ENCODE peak calls at places on chromosomes 2 and 18, in seven cellular contexts. W, A, N, J, I, C and B are unnamed samples.

GRCh38 chr18:62485684-62486083 is 37.1 kb upstream of the ZCCHC2 start:
- DNase-seq in W (no peak), A (peak; percentile 40), N (no peak), J (no peak), I (no peak), C (no peak), B (peak; percentile 42)

GRCh38 chr18:40197711-40198110 is 1757.3 kb upstream of the PIK3C3 start:
- DNase-seq in W (no peak), A (no peak), N (no peak), J (no peak), I (no peak), C (no peak), B (no peak)

GRCh38 chr2:20438334-20439192 is 8.3 kb upstream of the RHOB start:
- DNase-seq in W (no peak), A (peak; percentile 87), N (peak; percentile 57), J (peak; percentile 84), I (no peak), C (no peak), B (no peak)

GRCh38 chr18:75654928-75655745 is 227.6 kb upstream of the SMIM21 start:
- DNase-seq in W (no peak), A (no peak), N (no peak), J (no peak), I (no peak), C (no peak), B (no peak)

GRCh38 chr18:58536534-58537271 is 92.2 kb downstream of the ALPK2 start:
- DNase-seq in W (no peak), A (no peak), N (peak; percentile 31), J (no peak), I (no peak), C (no peak), B (no peak)

GRCh38 chr18:27378396-27379094 is 193.4 kb upstream of the CHST9 start:
- DNase-seq in W (no peak), A (no peak), N (no peak), J (no peak), I (no peak), C (no peak), B (no peak)

GRCh38 chr18:12455511-12455910 is 47.8 kb downstream of the PRELID3A start:
- DNase-seq in W (no peak), A (no peak), N (no peak), J (no peak), I (no peak), C (no peak), B (no peak)

GRCh38 chr18:54766631-54767030 is 61.6 kb upstream of the RAB27B start:
- DNase-seq in W (no peak), A (no peak), N (no peak), J (no peak), I (no peak), C (no peak), B (no peak)

GRCh38 chr2:141498561-141498960 is 632.3 kb downstream of the LRP1B start:
- DNase-seq in W (no peak), A (no peak), N (no peak), J (no peak), I (no peak), C (no peak), B (no peak)

GRCh38 chr2:219521066-219521880 is 7.0 kb downstream of the ASIC4 start:
- DNase-seq in W (peak; percentile 91), A (peak; percentile 33), N (peak; percentile 21), J (no peak), I (no peak), C (no peak), B (no peak)

GRCh38 chr2:219681301-219682290 is 54.2 kb downstream of the SLC4A3 start:
- DNase-seq in W (no peak), A (no peak), N (no peak), J (no peak), I (no peak), C (no peak), B (no peak)

GRCh38 chr2:127614731-127615130 is 31.2 kb upstream of the GPR17 start:
- DNase-seq in W (peak; percentile 6), A (no peak), N (no peak), J (no peak), I (no peak), C (no peak), B (peak; percentile 3)

GRCh38 chr2:161418715-161419337 is 2.7 kb downstream of the TBR1 start:
- DNase-seq in W (peak; percentile 77), A (no peak), N (peak; percentile 33), J (no peak), I (peak; percentile 84), C (no peak), B (no peak)

GRCh38 chr18:66931010-66931409 is 327.1 kb upstream of the CDH19 start:
- DNase-seq in W (no peak), A (no peak), N (no peak), J (no peak), I (no peak), C (no peak), B (no peak)

GRCh38 chr2:64267699-64268098 is 123.5 kb upstream of the PELI1 start:
- DNase-seq in W (no peak), A (no peak), N (no peak), J (no peak), I (no peak), C (no peak), B (no peak)

GRCh38 chr18:41771971-41772370 is 183.1 kb upstream of the PIK3C3 start:
- DNase-seq in W (no peak), A (no peak), N (no peak), J (no peak), I (no peak), C (no peak), B (no peak)

GRCh38 chr2:132656213-132656612 is 13.8 kb downstream of the LYPD1 start:
- DNase-seq in W (no peak), A (no peak), N (no peak), J (no peak), I (no peak), C (no peak), B (no peak)

GRCh38 chr2:241011296-241011600 is 12.8 kb downstream of the SNED1 start:
- DNase-seq in W (no peak), A (no peak), N (no peak), J (peak; percentile 46), I (peak; percentile 51), C (no peak), B (peak; percentile 11)

GRCh38 chr2:20611077-20611843 is 39.6 kb downstream of the HS1BP3 start:
- DNase-seq in W (no peak), A (peak; percentile 100), N (peak; percentile 58), J (peak; percentile 95), I (no peak), C (no peak), B (peak; percentile 71)

GRCh38 chr2:26606847-26607190 is 34.3 kb downstream of the CIB4 start:
- DNase-seq in W (no peak), A (no peak), N (no peak), J (peak; percentile 55), I (no peak), C (no peak), B (peak; percentile 43)

DNA sequence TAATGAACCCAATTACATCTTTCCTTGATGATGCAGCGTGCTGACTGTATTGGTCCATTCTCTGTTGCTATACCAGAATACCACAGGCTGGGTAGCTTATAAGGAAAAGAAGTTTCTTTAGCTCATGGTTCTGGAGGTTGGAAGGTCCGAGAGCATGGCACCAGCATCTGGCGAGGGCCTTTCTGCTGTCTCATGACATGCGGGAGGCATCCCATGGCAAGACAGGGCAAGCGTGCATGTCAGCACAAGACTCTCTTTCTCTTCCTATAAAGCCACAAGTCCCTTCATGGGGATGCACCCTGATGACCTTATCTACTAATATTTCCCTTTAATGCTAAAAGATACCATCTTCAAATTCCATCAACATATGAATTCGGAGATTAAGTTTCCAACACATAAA is 122.8 kb upstream of the FHL2 start:
- DNase-seq in W (no peak), A (no peak), N (no peak), J (no peak), I (no peak), C (no peak), B (no peak)
- TF ChIP-seq EP300 in W (no peak), A (no peak), N (no peak), J (no peak), I (no peak), C (no peak), B (no peak)

DNA sequence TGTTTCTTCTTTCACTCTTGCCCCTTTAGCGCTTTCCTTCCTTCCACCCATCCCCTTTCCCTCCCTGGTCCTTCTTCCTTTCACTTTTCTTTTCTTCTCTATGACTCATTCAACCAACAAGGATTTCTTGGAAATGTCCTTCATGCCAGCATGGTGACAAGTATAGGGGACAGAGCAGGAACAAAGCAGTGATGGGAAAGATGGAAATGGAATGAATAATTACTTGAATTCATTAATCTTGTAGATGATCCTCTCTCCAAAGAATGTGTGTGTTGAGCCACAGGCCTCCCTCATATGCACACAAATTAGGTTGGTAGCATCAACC is 1.5 kb downstream of the VAMP5 start:
- DNase-seq in W (no peak), A (no peak), N (no peak), J (no peak), I (no peak), C (no peak), B (no peak)
- H3K4me3 ChIP-seq in W (no peak overlapping the region), A (peak overlapping the region; percentile 83), N (no peak overlapping the region), J (peak overlapping the region; percentile 67), I (peak overlapping the region; percentile 69), C (no peak overlapping the region), B (no peak overlapping the region)

GRCh38 chr2:121094845-121095244 is 190.2 kb downstream of the TFCP2L1 start:
- DNase-seq in W (no peak), A (no peak), N (no peak), J (peak; percentile 8), I (no peak), C (no peak), B (no peak)
- TF ChIP-seq POLR2AphosphoS5 in W (no peak), A (no peak), N (no peak), J (no peak), I (no peak), C (no peak), B (no peak)

GRCh38 chr2:101963198-101963597 is 28.6 kb upstream of the IL1R2 start:
- DNase-seq in W (no peak), A (no peak), N (no peak), J (no peak), I (no peak), C (no peak), B (no peak)

GRCh38 chr2:101960903-101961286 is 30.9 kb upstream of the IL1R2 start:
- DNase-seq in W (no peak), A (peak; percentile 29), N (no peak), J (no peak), I (no peak), C (no peak), B (no peak)

GRCh38 chr2:101962243-101962809 is 29.4 kb upstream of the IL1R2 start:
- DNase-seq in W (no peak), A (no peak), N (no peak), J (no peak), I (peak; percentile 32), C (no peak), B (no peak)

GRCh38 chr2:101958071-101958470 is 33.7 kb upstream of the IL1R2 start:
- DNase-seq in W (no peak), A (no peak), N (no peak), J (no peak), I (no peak), C (no peak), B (no peak)

GRCh38 chr2:101961287-101962242 is 30.2 kb upstream of the IL1R2 start:
- DNase-seq in W (no peak), A (peak; percentile 95), N (peak; percentile 68), J (peak; percentile 97), I (no peak), C (no peak), B (peak; percentile 61)
- TF ChIP-seq EP300 in W (no peak), A (no peak), N (peak; percentile 73), J (peak; percentile 75), I (peak; percentile 91), C (no peak), B (peak; percentile 86)